ENCODE peak calls at places on chromosomes 16 and 17, in seven cellular contexts. I is adrenal gland, H is endothelial cell, N is dorsolateral prefrontal cortex, X is prostate gland, S is GM12865, G is Peyer's patch. U is an unnamed sample.

GRCh38 chr16:8905168-8905762 is 23.1 kb downstream of the LITAFD start:
- DNase-seq in S (peak; percentile 45), G (no peak), N (no peak), X (no peak), H (no peak), I (no peak), U (no peak)

GRCh38 chr16:17101646-17102045 is 369.1 kb downstream of the XYLT1 start:
- DNase-seq in S (peak; percentile 26), X (no peak), N (no peak), G (no peak), I (no peak), H (no peak), U (no peak)

GRCh38 chr17:38852771-38853291 is 690 bp downstream of the RPL23 start:
- DNase-seq in N (no peak), H (peak; percentile 54), G (no peak), I (no peak), S (no peak), X (no peak), U (no peak)

GRCh38 chr17:29250666-29251065 is 4.0 kb downstream of the CRYBA1 start:
- DNase-seq in H (no peak), X (no peak), I (no peak), S (no peak), G (no peak), N (no peak), U (no peak)

GRCh38 chr16:50096791-50097190 is 31.0 kb downstream of the HEATR3 start:
- DNase-seq in G (no peak), S (no peak), I (no peak), H (no peak), X (no peak), N (no peak), U (no peak)

GRCh38 chr16:19808061-19808621 is 76.5 kb downstream of the GPRC5B start:
- DNase-seq in G (no peak), I (peak; percentile 49), N (peak; percentile 37), H (no peak), X (no peak), S (peak; percentile 54), U (no peak)

GRCh38 chr16:74611721-74612120 is 4.8 kb upstream of the GLG1 start:
- DNase-seq in N (no peak), I (no peak), H (no peak), S (no peak), G (no peak), X (no peak), U (no peak)

GRCh38 chr17:66602659-66603363 is 232.1 kb upstream of the CACNG5 start:
- DNase-seq in H (no peak), X (no peak), G (no peak), S (no peak), I (no peak), N (no peak), U (no peak)

GRCh38 chr17:74240637-74241036 is 27.3 kb downstream of the TTYH2 start:
- DNase-seq in X (no peak), G (no peak), H (no peak), N (no peak), I (peak; percentile 32), S (no peak), U (no peak)

GRCh38 chr17:63543822-63544420 is 6.4 kb upstream of the DCAF7 start:
- DNase-seq in H (no peak), G (no peak), S (no peak), N (peak; percentile 11), X (no peak), I (no peak), U (no peak)

GRCh38 chr17:33595783-33596182 is 302.7 kb upstream of the ASIC2 start:
- DNase-seq in N (no peak), S (no peak), G (no peak), I (no peak), X (no peak), H (no peak), U (no peak)

GRCh38 chr17:34366051-34366450 is 3.0 kb upstream of the CCL1 start:
- DNase-seq in I (no peak), N (no peak), X (no peak), G (no peak), H (no peak), S (no peak), U (no peak)

GRCh38 chr17:43940630-43941029 is 1.6 kb downstream of the PPY start:
- DNase-seq in H (peak; percentile 76), X (no peak), I (no peak), N (no peak), S (no peak), G (no peak), U (no peak)

GRCh38 chr17:66730497-66730923 is 104.4 kb upstream of the CACNG5 start:
- DNase-seq in S (no peak), N (no peak), I (no peak), G (no peak), H (no peak), X (peak; percentile 64), U (no peak)

GRCh38 chr16:66435896-66436295 is 8.8 kb downstream of the BEAN1 start:
- DNase-seq in G (no peak), X (no peak), I (no peak), H (no peak), S (no peak), N (no peak), U (no peak)

GRCh38 chr17:12727881-12728280 is 61.4 kb upstream of the ARHGAP44 start:
- DNase-seq in N (no peak), X (no peak), I (no peak), S (no peak), H (no peak), G (no peak), U (no peak)

GRCh38 chr17:77382356-77382911 is 241.7 kb downstream of the SEC14L1 start:
- DNase-seq in X (no peak), S (peak; percentile 28), H (no peak), G (no peak), N (no peak), I (no peak), U (peak; percentile 38)

GRCh38 chr17:64054304-64054703 is 33.9 kb upstream of the ICAM2 start:
- DNase-seq in I (no peak), H (no peak), N (no peak), X (no peak), S (no peak), G (no peak), U (no peak)

GRCh38 chr16:57540387-57540786 is 2.1 kb upstream of the ADGRG5 start:
- DNase-seq in X (no peak), I (no peak), N (no peak), G (no peak), H (no peak), S (no peak), U (no peak)

GRCh38 chr17:81429353-81429774 is 34.1 kb downstream of the BAHCC1 start:
- DNase-seq in I (peak; percentile 82), G (peak; percentile 80), H (no peak), N (peak; percentile 82), S (no peak), X (peak; percentile 82), U (no peak)

GRCh38 chr17:81428945-81429344 is 33.7 kb downstream of the BAHCC1 start:
- DNase-seq in I (no peak), H (no peak), G (no peak), X (no peak), N (no peak), S (no peak), U (no peak)

GRCh38 chr17:81428121-81428515 is 32.9 kb downstream of the BAHCC1 start:
- DNase-seq in X (no peak), S (no peak), I (no peak), H (no peak), N (peak; percentile 79), G (no peak), U (no peak)

GRCh38 chr17:81428521-81428920 is 33.3 kb downstream of the BAHCC1 start:
- DNase-seq in H (no peak), N (no peak), G (no peak), X (no peak), I (no peak), S (no peak), U (no peak)

DNA sequence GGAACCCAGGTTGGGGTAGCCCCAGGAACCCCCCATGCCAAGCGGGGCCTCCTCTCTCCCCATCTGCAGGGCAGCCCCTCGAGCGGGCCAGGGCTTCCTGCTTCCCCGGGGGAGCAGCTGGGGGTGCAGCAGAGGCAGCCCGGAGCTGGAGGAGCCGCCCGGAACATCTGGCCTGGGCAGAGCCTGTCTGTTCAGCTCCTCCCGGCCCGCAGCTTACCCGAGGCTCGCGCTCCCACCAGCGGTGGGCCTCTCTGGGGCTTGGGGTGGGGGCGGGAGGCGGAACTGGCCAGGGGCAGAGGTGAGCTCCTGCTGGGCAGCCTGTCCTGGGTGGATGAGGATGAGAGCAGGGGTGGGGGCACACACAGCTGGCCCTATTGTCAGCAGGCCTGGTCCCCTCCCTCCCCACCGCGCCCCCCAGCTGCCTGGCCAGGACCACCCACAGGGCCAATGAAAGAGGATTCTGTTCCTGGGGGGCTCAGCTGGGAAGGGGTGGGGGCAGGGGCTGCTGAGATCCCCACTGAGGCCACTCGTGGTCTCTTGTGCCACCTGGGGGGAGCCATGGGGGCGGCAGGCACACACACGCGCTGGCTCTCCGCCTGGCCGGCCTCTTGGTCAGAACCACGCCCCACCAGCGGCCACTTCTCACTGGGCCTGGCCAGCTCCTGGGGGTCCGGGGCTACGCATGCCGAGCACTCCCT is 34.7 kb downstream of the BAHCC1 start:
- DNase-seq in N (peak; percentile 47), G (no peak), I (peak; percentile 25), S (no peak), X (no peak), H (no peak), U (no peak)
- TF ChIP-seq CTCF in N (no peak), G (no peak), I (no peak), S (peak; percentile 9), X (no peak), H (no peak), U (no peak)

GRCh38 chr17:50626037-50626574 is 8.6 kb upstream of the ABCC3 start:
- DNase-seq in H (peak; percentile 88), S (peak; percentile 81), G (peak; percentile 73), X (peak; percentile 81), I (peak; percentile 79), N (peak; percentile 45), U (peak; percentile 63)
- TF ChIP-seq CTCF in H (peak; percentile 84), S (peak; percentile 79), G (peak; percentile 54), X (peak; percentile 89), I (peak; percentile 79), N (peak; percentile 68), U (peak; percentile 64)

DNA sequence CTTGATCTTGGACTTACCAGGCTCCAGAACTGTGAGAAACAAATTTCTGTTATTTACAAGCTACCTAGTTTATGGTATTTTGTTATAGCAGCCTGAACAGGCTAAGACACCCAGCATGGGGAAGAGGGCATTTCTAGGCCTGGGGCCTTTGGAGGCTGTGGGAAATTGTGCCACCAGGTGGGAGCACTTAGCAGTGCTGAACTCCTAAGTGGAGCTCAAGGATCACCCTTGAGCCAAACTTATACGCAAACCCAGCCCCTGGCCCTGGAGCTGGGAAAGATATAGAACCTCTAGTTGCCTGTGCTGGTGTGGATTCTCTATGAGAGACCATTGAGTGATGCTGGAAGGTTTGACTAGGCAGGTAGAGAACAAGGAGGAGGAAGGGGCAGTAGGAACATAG is 36.1 kb downstream of the MIS12 start:
- DNase-seq in H (no peak), I (no peak), G (no peak), S (no peak), N (no peak), X (no peak), U (no peak)
- TF ChIP-seq CTCF in H (no peak), I (no peak), G (no peak), S (no peak), N (no peak), X (no peak), U (no peak)

DNA sequence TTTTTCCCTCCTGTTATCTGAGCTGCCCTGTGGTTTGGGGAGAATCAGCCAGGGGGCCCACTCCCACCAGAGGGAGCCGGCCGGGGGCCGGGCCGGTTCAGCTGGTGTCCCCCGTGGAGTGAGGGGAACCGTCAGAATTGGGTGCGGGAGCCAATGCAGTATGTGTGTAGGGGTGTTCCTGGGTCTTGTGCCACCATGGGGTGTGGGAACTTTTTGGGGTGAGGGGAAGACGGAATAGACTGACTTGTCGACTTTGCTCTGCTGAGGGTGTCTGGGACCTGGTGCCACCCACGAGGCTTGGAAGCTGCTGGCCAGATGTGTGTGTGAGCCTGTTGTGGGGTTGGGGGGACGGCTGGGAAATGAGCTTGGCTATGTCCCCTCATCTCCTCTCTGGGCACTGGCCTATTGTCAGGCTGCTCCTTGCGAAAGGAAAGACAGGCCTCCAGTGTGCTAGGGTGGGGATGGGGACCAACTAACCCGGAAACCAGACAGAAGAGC is 9.9 kb downstream of the RARA start:
- DNase-seq in H (no peak), N (peak; percentile 18), S (no peak), I (no peak), G (peak; percentile 51), X (no peak), U (no peak)
- TF ChIP-seq CTCF in H (no peak), N (no peak), S (no peak), I (no peak), G (no peak), X (peak; percentile 19), U (peak; percentile 17)

U was measured in CD14-positive monocyte.